ENCODE peak calls at places on chromosome 9, in five cellular contexts. V is HuH-7.5, O is NCI-H460, U is GM13976, J is transverse colon. Y is an unnamed sample.

GRCh38 chr9:21994996-21995651 is 533 bp downstream of the CDKN2B-AS1 start:
- DNase-seq in U (peak; percentile 90), J (peak; percentile 87), O (no peak), V (no peak), Y (no peak)

GRCh38 chr9:98547606-98548005 is 161.1 kb downstream of the GABBR2 start:
- DNase-seq in O (no peak), J (no peak), U (no peak), V (no peak), Y (no peak)

GRCh38 chr9:126435105-126435504 is 108.5 kb downstream of the MVB12B start:
- DNase-seq in O (no peak), J (no peak), U (no peak), V (no peak), Y (no peak)

GRCh38 chr9:82206490-82206889 is 217.9 kb downstream of the SPATA31D1 start:
- DNase-seq in U (no peak), O (no peak), V (no peak), J (no peak), Y (no peak)

GRCh38 chr9:37034938-37035471 is 937 bp upstream of the PAX5 start:
- DNase-seq in V (peak; percentile 50), O (no peak), J (no peak), U (no peak), Y (no peak)

GRCh38 chr9:110623462-110624025 is 44.0 kb upstream of the SVEP1 start:
- DNase-seq in U (peak; percentile 25), O (peak; percentile 69), J (peak; percentile 22), V (peak; percentile 9), Y (no peak)

GRCh38 chr9:33241298-33241697 is 1.3 kb downstream of the SPINK4 start:
- DNase-seq in V (no peak), U (no peak), J (peak; percentile 48), O (no peak), Y (no peak)

GRCh38 chr9:89007041-89007440 is 15.8 kb downstream of the S1PR3 start:
- DNase-seq in V (no peak), U (no peak), O (no peak), J (no peak), Y (no peak)

GRCh38 chr9:99368341-99369326 is 146.6 kb downstream of the SEC61B start:
- DNase-seq in J (peak; percentile 10), U (peak; percentile 78), O (no peak), V (no peak), Y (no peak)

GRCh38 chr9:136031741-136032638 is 63.1 kb downstream of the NACC2 start:
- DNase-seq in V (no peak), J (no peak), O (no peak), U (no peak), Y (no peak)

GRCh38 chr9:91178281-91179236 is 183.2 kb downstream of the AUH start:
- DNase-seq in U (no peak), O (no peak), J (peak; percentile 54), V (no peak), Y (no peak)

GRCh38 chr9:128861501-128861900 is 20.2 kb downstream of the KYAT1 start:
- DNase-seq in U (no peak), V (no peak), O (no peak), J (no peak), Y (no peak)

GRCh38 chr9:122374885-122375420 is 4.1 kb downstream of the PTGS1 start:
- DNase-seq in V (no peak), U (no peak), J (peak; percentile 76), O (no peak), Y (no peak)

GRCh38 chr9:71984388-71985069 is 73.1 kb downstream of the C9orf85 start:
- DNase-seq in V (no peak), O (no peak), J (peak; percentile 25), U (no peak), Y (no peak)

GRCh38 chr9:105245720-105246161 is 1.3 kb downstream of the SLC44A1 start:
- DNase-seq in V (no peak), J (no peak), U (no peak), O (no peak), Y (no peak)

GRCh38 chr9:127567898-127568617 is 44.0 kb upstream of the STXBP1 start:
- DNase-seq in O (no peak), U (no peak), J (peak; percentile 36), V (peak; percentile 59), Y (no peak)

GRCh38 chr9:95732803-95733686 is 142.4 kb upstream of the ERCC6L2 start:
- DNase-seq in J (no peak), V (no peak), U (no peak), O (no peak), Y (no peak)

GRCh38 chr9:35690447-35691324 is 961 bp upstream of the TPM2 start:
- DNase-seq in O (no peak), J (peak; percentile 79), U (peak; percentile 71), V (peak; percentile 73), Y (peak; percentile 59)

GRCh38 chr9:5264219-5264595 is 33.0 kb downstream of the INSL4 start:
- DNase-seq in O (no peak), J (no peak), V (no peak), U (no peak), Y (no peak)